ENCODE peak calls at places on chromosomes 13 and 19, in eight cellular contexts. G is HCT116; J is fibroblast of pulmonary artery; A is mammary epithelial cell; M is brain microvascular endothelial cell; F is thoracic aorta; O is CD8-positive, alpha-beta T cell; Y is dorsolateral prefrontal cortex. E is an unnamed sample.

GRCh38 chr19:16429759-16430091 is 42.0 kb downstream of the EPS15L1 start:
- DNase-seq in M (no peak), Y (no peak), A (no peak), O (no peak), F (no peak), J (no peak), G (no peak), E (no peak)

GRCh38 chr13:47672245-47672975 is 328.7 kb downstream of the SUCLA2 start:
- DNase-seq in J (peak), G (no peak), A (no peak), F (no peak), Y (no peak), M (no peak), O (no peak), E (peak)

GRCh38 chr19:37079238-37079637 is 1.0 kb downstream of the ZNF420 start:
- DNase-seq in O (no peak), J (no peak), A (peak), F (no peak), M (no peak), Y (no peak), G (no peak), E (no peak)

GRCh38 chr13:22175211-22175610 is 504.3 kb downstream of the FGF9 start:
- DNase-seq in Y (no peak), J (no peak), F (no peak), O (no peak), A (no peak), M (no peak), G (no peak), E (no peak)

GRCh38 chr19:8005534-8006256 is at the start of gene ELAVL1:
- DNase-seq in J (peak), A (peak), Y (peak), G (peak), F (peak), M (peak), O (peak), E (peak)

GRCh38 chr13:67277581-67277980 is 47.4 kb upstream of the PCDH9 start:
- DNase-seq in Y (no peak), A (no peak), G (no peak), F (no peak), J (no peak), M (no peak), O (no peak), E (no peak)

GRCh38 chr19:6164906-6165531 is 29.6 kb downstream of the ACSBG2 start:
- DNase-seq in M (no peak), A (peak), F (no peak), J (no peak), G (no peak), O (no peak), Y (no peak), E (no peak)

GRCh38 chr19:17775245-17775927 is 19.6 kb upstream of the B3GNT3 start:
- DNase-seq in G (no peak), F (no peak), O (no peak), A (no peak), M (peak), J (peak), Y (no peak), E (peak)

GRCh38 chr13:44249439-44249838 is 124.2 kb upstream of the SERP2 start:
- DNase-seq in G (no peak), Y (no peak), O (no peak), A (peak), J (peak), M (no peak), F (no peak), E (peak)

GRCh38 chr13:85228692-85229091 is 570.5 kb downstream of the SLITRK6 start:
- DNase-seq in M (no peak), Y (no peak), A (no peak), J (no peak), G (no peak), F (no peak), O (no peak), E (no peak)

GRCh38 chr13:98143601-98144500 is 957 bp downstream of the FARP1 start:
- DNase-seq in F (no peak), Y (no peak), A (peak), O (no peak), J (peak), G (no peak), M (no peak), E (peak)

GRCh38 chr13:72448082-72448481 is 279.3 kb downstream of the MZT1 start:
- DNase-seq in F (no peak), J (no peak), Y (no peak), O (no peak), A (no peak), M (no peak), G (no peak), E (no peak)

GRCh38 chr13:108629353-108629752 is at the start of gene MYO16:
- DNase-seq in O (no peak), Y (no peak), F (no peak), J (no peak), A (no peak), M (no peak), G (no peak), E (no peak)

GRCh38 chr19:29293736-29294342 is 80.9 kb upstream of the UQCRFS1 start:
- DNase-seq in J (no peak), O (no peak), M (no peak), A (no peak), Y (no peak), F (no peak), G (no peak), E (no peak)

GRCh38 chr19:13784731-13785452 is 10.4 kb upstream of the ZSWIM4 start:
- DNase-seq in F (peak), M (peak), Y (peak), A (peak), G (peak), J (peak), O (peak), E (peak)

GRCh38 chr13:41905600-41906254 is 55.2 kb downstream of the VWA8 start:
- DNase-seq in Y (no peak), G (peak), O (no peak), A (peak), F (no peak), J (peak), M (no peak), E (peak)

GRCh38 chr13:99812611-99813010 is 159.0 kb downstream of the ZIC5 start:
- DNase-seq in F (no peak), J (no peak), G (no peak), O (no peak), M (peak), A (no peak), Y (no peak), E (no peak)

GRCh38 chr13:50320297-50320862 is 305.1 kb downstream of the KCNRG start:
- DNase-seq in M (peak), F (no peak), A (peak), O (no peak), G (peak), Y (no peak), J (peak), E (peak)

GRCh38 chr19:16949496-16950023 is 60.8 kb downstream of the F2RL3 start:
- DNase-seq in F (no peak), G (no peak), O (no peak), M (no peak), J (no peak), Y (no peak), A (no peak), E (no peak)

GRCh38 chr13:30639671-30640070 is 22.0 kb downstream of the USPL1 start:
- DNase-seq in A (no peak), O (no peak), F (no peak), G (no peak), M (no peak), Y (no peak), J (peak), E (no peak)

GRCh38 chr19:8460516-8461298 is 15.9 kb downstream of the HNRNPM start:
- DNase-seq in M (no peak), O (no peak), G (no peak), F (no peak), A (no peak), Y (no peak), J (no peak), E (no peak)

GRCh38 chr19:49340069-49340864 is 5.1 kb downstream of the CD37 start:
- DNase-seq in A (no peak), O (no peak), G (no peak), M (no peak), F (peak), Y (no peak), J (no peak), E (peak)

GRCh38 chr19:35332817-35333216 is 3.8 kb downstream of the CD22 start:
- DNase-seq in O (no peak), F (no peak), J (no peak), M (no peak), A (no peak), G (no peak), Y (no peak), E (no peak)

GRCh38 chr13:51614350-51614786 is 30.1 kb downstream of the WDFY2 start:
- DNase-seq in O (peak), F (no peak), G (no peak), M (no peak), Y (peak), A (no peak), J (no peak), E (peak)

GRCh38 chr13:24185591-24186232 is 25.2 kb downstream of the SPATA13 start:
- DNase-seq in O (no peak), M (no peak), J (peak), Y (no peak), F (no peak), G (no peak), A (no peak), E (peak)

GRCh38 chr13:87680298-87680697 is 9.1 kb downstream of the SLITRK5 start:
- DNase-seq in G (no peak), A (no peak), F (no peak), J (no peak), M (no peak), Y (no peak), O (no peak), E (no peak)

GRCh38 chr13:31638577-31638976 is 100.7 kb upstream of the RXFP2 start:
- DNase-seq in A (peak), G (no peak), F (no peak), J (peak), M (peak), O (no peak), Y (no peak), E (peak)

GRCh38 chr19:46069841-46070341 is 29.1 kb upstream of the IGFL4 start:
- DNase-seq in M (peak), A (peak), G (no peak), F (no peak), Y (no peak), O (no peak), J (peak), E (peak)

GRCh38 chr13:38398810-38399493 is 49.3 kb downstream of the UFM1 start:
- DNase-seq in O (no peak), F (no peak), Y (no peak), J (peak), A (peak), M (peak), G (no peak), E (peak)

DNA sequence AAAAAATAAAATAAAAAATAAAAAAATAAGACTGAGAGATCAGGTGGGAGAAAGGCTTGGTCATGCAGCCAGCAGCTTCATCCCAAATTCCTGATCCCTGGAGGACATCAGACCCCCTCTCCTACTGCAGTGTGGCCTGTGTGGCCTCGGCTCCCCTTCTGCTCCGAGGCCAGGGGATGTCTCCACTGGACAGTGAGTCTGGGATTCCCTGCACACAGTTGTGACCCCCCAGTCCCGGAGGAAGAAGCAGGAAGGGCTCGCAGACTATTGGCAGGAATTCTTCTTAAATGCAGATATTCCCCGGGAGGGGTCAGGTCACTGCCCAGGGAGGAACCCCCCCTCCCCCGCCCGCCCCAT is 41.9 kb downstream of the ZNF627 start:
- DNase-seq in Y (no peak), F (no peak), G (no peak), M (no peak), J (no peak), A (no peak), O (no peak), E (no peak)
- H3K4me3 ChIP-seq in Y (peak), F (peak), G (peak), M (no peak), J (no peak), A (no peak), O (no peak), E (peak)

GRCh38 chr19:38684078-38684861 is 36.8 kb downstream of the ACTN4 start:
- DNase-seq in Y (no peak), J (peak), O (peak), G (peak), A (peak), M (peak), F (peak), E (peak)
- H3K4me3 ChIP-seq in Y (no peak), J (no peak), O (no peak), G (peak), A (no peak), M (no peak), F (peak), E (no peak)

GRCh38 chr13:25281193-25281936 is 5.9 kb downstream of the MTMR6 start:
- DNase-seq in Y (no peak), M (no peak), F (no peak), G (no peak), J (no peak), O (no peak), A (no peak), E (no peak)

GRCh38 chr13:25281937-25282332 is 5.4 kb downstream of the MTMR6 start:
- DNase-seq in F (no peak), A (no peak), O (no peak), J (no peak), G (no peak), Y (no peak), M (no peak), E (no peak)

DNA sequence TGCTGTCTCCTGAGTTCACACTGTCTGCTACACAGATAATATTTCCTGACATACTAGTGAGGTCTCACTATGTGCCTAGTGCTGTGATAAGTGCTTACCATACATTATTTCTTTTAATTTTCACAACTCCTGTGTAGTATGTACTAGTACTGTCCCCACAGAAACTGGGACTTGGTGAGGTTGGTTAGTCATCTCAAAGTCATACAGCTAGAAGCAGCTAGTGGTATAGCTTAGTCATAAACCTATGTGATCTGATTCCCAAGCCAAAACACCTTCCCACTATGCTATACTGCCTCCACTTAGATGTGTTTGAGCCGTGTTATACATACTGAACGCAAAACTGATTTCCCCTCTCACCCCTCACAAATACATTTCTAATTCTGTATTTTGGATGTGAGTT is 10.5 kb downstream of the MTMR6 start:
- DNase-seq in M (peak), Y (no peak), O (no peak), J (no peak), A (peak), G (no peak), F (no peak), E (no peak)
- H3K4me3 ChIP-seq in M (no peak), Y (no peak), O (no peak), J (no peak), A (no peak), G (no peak), F (no peak), E (no peak)

GRCh38 chr13:46556380-46556779 is 3.4 kb downstream of the LRCH1 start:
- DNase-seq in J (no peak), F (no peak), A (no peak), M (no peak), O (no peak), Y (no peak), G (no peak), E (no peak)

GRCh38 chr13:46553521-46553885 is 533 bp downstream of the LRCH1 start:
- DNase-seq in O (no peak), J (no peak), A (no peak), G (no peak), M (no peak), F (no peak), Y (no peak), E (no peak)

GRCh38 chr13:46554971-46555370 is 2.0 kb downstream of the LRCH1 start:
- DNase-seq in J (peak), M (no peak), O (no peak), F (no peak), Y (no peak), G (no peak), A (peak), E (peak)

GRCh38 chr13:46553886-46554855 is 1.2 kb downstream of the LRCH1 start:
- DNase-seq in Y (peak), F (peak), M (peak), O (peak), J (peak), A (peak), G (peak), E (peak)

GRCh38 chr13:46555722-46556121 is 2.8 kb downstream of the LRCH1 start:
- DNase-seq in A (no peak), J (no peak), Y (no peak), F (no peak), M (no peak), O (no peak), G (no peak), E (no peak)
- H3K4me3 ChIP-seq in A (no peak), J (no peak), Y (peak), F (peak), M (no peak), O (no peak), G (no peak), E (no peak)

GRCh38 chr13:113328851-113329250 is 31.8 kb downstream of the LAMP1 start:
- DNase-seq in G (no peak), O (no peak), Y (no peak), A (no peak), M (no peak), J (no peak), F (no peak), E (no peak)

GRCh38 chr13:113325779-113326178 is 28.7 kb downstream of the LAMP1 start:
- DNase-seq in J (no peak), Y (no peak), A (no peak), O (no peak), F (no peak), G (no peak), M (no peak), E (no peak)

GRCh38 chr13:113327766-113328391 is 30.8 kb downstream of the LAMP1 start:
- DNase-seq in M (no peak), G (no peak), F (no peak), Y (no peak), J (no peak), O (no peak), A (no peak), E (no peak)

GRCh38 chr13:113329656-113330312 is 32.7 kb downstream of the LAMP1 start:
- DNase-seq in O (no peak), G (no peak), Y (no peak), M (no peak), J (no peak), A (no peak), F (no peak), E (no peak)

GRCh38 chr13:113327391-113327765 is 30.3 kb downstream of the LAMP1 start:
- DNase-seq in F (no peak), J (no peak), Y (no peak), A (no peak), G (no peak), M (no peak), O (no peak), E (no peak)
- H3K4me3 ChIP-seq in F (no peak), J (no peak), Y (no peak), A (no peak), G (no peak), M (no peak), O (no peak), E (no peak)

E was measured in fibroblast of villous mesenchyme.